ENCODE peak calls at places on chromosomes 13 and 19, in six cellular contexts. One of them, this sample, is unnamed.

GRCh38 chr13:44432595-44432994 is 59.0 kb downstream of the SERP2 start:
- DNase-seq in astrocyte of the cerebellum: no peak
- DNase-seq in LHCN-M2: no peak
- DNase-seq in activated T-cell treated with anti-CD3 and anti-CD28 coated beads, Interleukin-2, amount 50 U/mL, for 72 hours: no peak
- DNase-seq in HT-29: peak; percentile 31
- DNase-seq in brain microvascular endothelial cell: no peak
- DNase-seq in this sample: no peak

GRCh38 chr19:1244693-1245451 is 3.3 kb downstream of the ATP5F1D start:
- DNase-seq in activated T-cell treated with anti-CD3 and anti-CD28 coated beads, Interleukin-2, amount 50 U/mL, for 72 hours: no peak
- DNase-seq in astrocyte of the cerebellum: no peak
- DNase-seq in brain microvascular endothelial cell: no peak
- DNase-seq in LHCN-M2: peak; percentile 41
- DNase-seq in HT-29: peak; percentile 9
- DNase-seq in this sample: no peak

GRCh38 chr19:12996542-12997094 is 1.3 kb downstream of the NFIX start:
- DNase-seq in brain microvascular endothelial cell: no peak
- DNase-seq in HT-29: peak; percentile 33
- DNase-seq in LHCN-M2: peak; percentile 40
- DNase-seq in activated T-cell treated with anti-CD3 and anti-CD28 coated beads, Interleukin-2, amount 50 U/mL, for 72 hours: no peak
- DNase-seq in astrocyte of the cerebellum: no peak
- DNase-seq in this sample: no peak

GRCh38 chr13:52449323-52450011 is 967 bp downstream of the VPS36 start:
- DNase-seq in activated T-cell treated with anti-CD3 and anti-CD28 coated beads, Interleukin-2, amount 50 U/mL, for 72 hours: no peak
- DNase-seq in HT-29: no peak
- DNase-seq in brain microvascular endothelial cell: no peak
- DNase-seq in LHCN-M2: no peak
- DNase-seq in astrocyte of the cerebellum: no peak
- DNase-seq in this sample: no peak

GRCh38 chr19:3503036-3503572 is 2.6 kb upstream of the DOHH start:
- DNase-seq in activated T-cell treated with anti-CD3 and anti-CD28 coated beads, Interleukin-2, amount 50 U/mL, for 72 hours: no peak
- DNase-seq in LHCN-M2: no peak
- DNase-seq in astrocyte of the cerebellum: no peak
- DNase-seq in HT-29: no peak
- DNase-seq in brain microvascular endothelial cell: no peak
- DNase-seq in this sample: no peak

GRCh38 chr13:98541211-98541610 is 35.7 kb downstream of the STK24 start:
- DNase-seq in activated T-cell treated with anti-CD3 and anti-CD28 coated beads, Interleukin-2, amount 50 U/mL, for 72 hours: no peak
- DNase-seq in LHCN-M2: no peak
- DNase-seq in astrocyte of the cerebellum: no peak
- DNase-seq in HT-29: no peak
- DNase-seq in brain microvascular endothelial cell: no peak
- DNase-seq in this sample: no peak

GRCh38 chr13:64158910-64159309 is 2743.3 kb upstream of the PCDH20 start:
- DNase-seq in HT-29: no peak
- DNase-seq in activated T-cell treated with anti-CD3 and anti-CD28 coated beads, Interleukin-2, amount 50 U/mL, for 72 hours: no peak
- DNase-seq in LHCN-M2: peak; percentile 71
- DNase-seq in brain microvascular endothelial cell: peak; percentile 63
- DNase-seq in astrocyte of the cerebellum: peak; percentile 46
- DNase-seq in this sample: peak; percentile 76

GRCh38 chr19:5961969-5962945 is 15.7 kb downstream of the RANBP3 start:
- DNase-seq in astrocyte of the cerebellum: no peak
- DNase-seq in HT-29: peak; percentile 47
- DNase-seq in activated T-cell treated with anti-CD3 and anti-CD28 coated beads, Interleukin-2, amount 50 U/mL, for 72 hours: peak; percentile 78
- DNase-seq in LHCN-M2: peak; percentile 94
- DNase-seq in brain microvascular endothelial cell: peak; percentile 62
- DNase-seq in this sample: no peak

GRCh38 chr19:27776524-27776923 is 1436.4 kb downstream of the UQCRFS1 start:
- DNase-seq in activated T-cell treated with anti-CD3 and anti-CD28 coated beads, Interleukin-2, amount 50 U/mL, for 72 hours: no peak
- DNase-seq in LHCN-M2: no peak
- DNase-seq in astrocyte of the cerebellum: no peak
- DNase-seq in brain microvascular endothelial cell: no peak
- DNase-seq in HT-29: no peak
- DNase-seq in this sample: no peak

GRCh38 chr13:19171563-19171962 is 10.1 kb downstream of the TUBA3C start:
- DNase-seq in LHCN-M2: no peak
- DNase-seq in activated T-cell treated with anti-CD3 and anti-CD28 coated beads, Interleukin-2, amount 50 U/mL, for 72 hours: no peak
- DNase-seq in astrocyte of the cerebellum: no peak
- DNase-seq in HT-29: no peak
- DNase-seq in brain microvascular endothelial cell: no peak
- DNase-seq in this sample: no peak

GRCh38 chr19:11578342-11579142 is 1.1 kb upstream of the ACP5 start:
- DNase-seq in HT-29: no peak
- DNase-seq in astrocyte of the cerebellum: no peak
- DNase-seq in activated T-cell treated with anti-CD3 and anti-CD28 coated beads, Interleukin-2, amount 50 U/mL, for 72 hours: peak; percentile 38
- DNase-seq in LHCN-M2: peak; percentile 17
- DNase-seq in brain microvascular endothelial cell: no peak
- DNase-seq in this sample: no peak

GRCh38 chr19:58572818-58573657 is at the start of gene MZF1:
- DNase-seq in astrocyte of the cerebellum: peak; percentile 100
- DNase-seq in activated T-cell treated with anti-CD3 and anti-CD28 coated beads, Interleukin-2, amount 50 U/mL, for 72 hours: peak; percentile 100
- DNase-seq in LHCN-M2: peak; percentile 100
- DNase-seq in HT-29: peak; percentile 100
- DNase-seq in brain microvascular endothelial cell: peak; percentile 100
- DNase-seq in this sample: peak; percentile 100

GRCh38 chr13:94967183-94968039 is 255.1 kb upstream of the SOX21 start:
- DNase-seq in LHCN-M2: no peak
- DNase-seq in brain microvascular endothelial cell: no peak
- DNase-seq in HT-29: no peak
- DNase-seq in activated T-cell treated with anti-CD3 and anti-CD28 coated beads, Interleukin-2, amount 50 U/mL, for 72 hours: peak; percentile 49
- DNase-seq in astrocyte of the cerebellum: no peak
- DNase-seq in this sample: no peak

GRCh38 chr19:58328999-58329398 is 2.2 kb downstream of the ZSCAN22 start:
- DNase-seq in brain microvascular endothelial cell: no peak
- DNase-seq in LHCN-M2: peak; percentile 11
- DNase-seq in HT-29: no peak
- DNase-seq in astrocyte of the cerebellum: no peak
- DNase-seq in activated T-cell treated with anti-CD3 and anti-CD28 coated beads, Interleukin-2, amount 50 U/mL, for 72 hours: peak; percentile 35
- DNase-seq in this sample: no peak

GRCh38 chr13:75038315-75038881 is 443.6 kb downstream of the TBC1D4 start:
- DNase-seq in astrocyte of the cerebellum: no peak
- DNase-seq in brain microvascular endothelial cell: no peak
- DNase-seq in LHCN-M2: no peak
- DNase-seq in HT-29: no peak
- DNase-seq in activated T-cell treated with anti-CD3 and anti-CD28 coated beads, Interleukin-2, amount 50 U/mL, for 72 hours: no peak
- DNase-seq in this sample: no peak

GRCh38 chr13:89923731-89924130 is 1423.8 kb upstream of the MIR17HG start:
- DNase-seq in brain microvascular endothelial cell: no peak
- DNase-seq in LHCN-M2: peak; percentile 3
- DNase-seq in astrocyte of the cerebellum: no peak
- DNase-seq in HT-29: no peak
- DNase-seq in activated T-cell treated with anti-CD3 and anti-CD28 coated beads, Interleukin-2, amount 50 U/mL, for 72 hours: no peak
- DNase-seq in this sample: no peak

GRCh38 chr19:58513694-58514563 is 2.1 kb upstream of the SLC27A5 start:
- DNase-seq in HT-29: peak; percentile 99
- DNase-seq in LHCN-M2: peak; percentile 57
- DNase-seq in astrocyte of the cerebellum: peak; percentile 52
- DNase-seq in activated T-cell treated with anti-CD3 and anti-CD28 coated beads, Interleukin-2, amount 50 U/mL, for 72 hours: peak; percentile 97
- DNase-seq in brain microvascular endothelial cell: peak; percentile 62
- DNase-seq in this sample: peak; percentile 81

This sample was measured in fibroblast of the conjunctiva.